ENCODE peak calls at places on chromosomes 2 and 18, in seven cellular contexts. One of them, this sample, is unnamed.

GRCh38 chr2:20221939-20222768 is 2.8 kb downstream of the SDC1 start:
- DNase-seq in fibroblast of lung: no peak
- DNase-seq in astrocyte: no peak
- DNase-seq in neural progenitor cell: no peak
- DNase-seq in GM23248: no peak
- DNase-seq in mammary epithelial cell: peak
- DNase-seq in endothelial cell of umbilical vein: no peak
- DNase-seq in this sample: peak

GRCh38 chr2:601806-602455 is 75.3 kb downstream of the TMEM18 start:
- DNase-seq in GM23248: no peak
- DNase-seq in fibroblast of lung: no peak
- DNase-seq in mammary epithelial cell: no peak
- DNase-seq in astrocyte: no peak
- DNase-seq in neural progenitor cell: no peak
- DNase-seq in endothelial cell of umbilical vein: no peak
- DNase-seq in this sample: no peak

GRCh38 chr2:188189356-188189755 is 102.3 kb upstream of the GULP1 start:
- DNase-seq in fibroblast of lung: no peak
- DNase-seq in mammary epithelial cell: peak
- DNase-seq in GM23248: peak
- DNase-seq in neural progenitor cell: no peak
- DNase-seq in astrocyte: peak
- DNase-seq in endothelial cell of umbilical vein: no peak
- DNase-seq in this sample: peak

GRCh38 chr2:78417355-78417754 is 608.1 kb upstream of the REG3G start:
- DNase-seq in astrocyte: no peak
- DNase-seq in fibroblast of lung: no peak
- DNase-seq in neural progenitor cell: no peak
- DNase-seq in endothelial cell of umbilical vein: no peak
- DNase-seq in GM23248: no peak
- DNase-seq in mammary epithelial cell: no peak
- DNase-seq in this sample: no peak

GRCh38 chr2:46277470-46278190 is 19.6 kb upstream of the EPAS1 start:
- DNase-seq in fibroblast of lung: no peak
- DNase-seq in astrocyte: no peak
- DNase-seq in mammary epithelial cell: peak
- DNase-seq in GM23248: peak
- DNase-seq in endothelial cell of umbilical vein: peak
- DNase-seq in neural progenitor cell: no peak
- DNase-seq in this sample: peak

GRCh38 chr18:26992920-26993319 is 127.4 kb upstream of the AQP4 start:
- DNase-seq in GM23248: no peak
- DNase-seq in astrocyte: no peak
- DNase-seq in endothelial cell of umbilical vein: no peak
- DNase-seq in mammary epithelial cell: no peak
- DNase-seq in neural progenitor cell: no peak
- DNase-seq in fibroblast of lung: no peak
- DNase-seq in this sample: no peak

GRCh38 chr2:56687169-56687568 is 503.4 kb downstream of the CCDC85A start:
- DNase-seq in astrocyte: peak
- DNase-seq in mammary epithelial cell: peak
- DNase-seq in fibroblast of lung: no peak
- DNase-seq in GM23248: no peak
- DNase-seq in neural progenitor cell: no peak
- DNase-seq in endothelial cell of umbilical vein: peak
- DNase-seq in this sample: peak

GRCh38 chr2:157256621-157257020 is 884 bp upstream of the GALNT5 start:
- DNase-seq in neural progenitor cell: no peak
- DNase-seq in astrocyte: peak
- DNase-seq in fibroblast of lung: peak
- DNase-seq in GM23248: peak
- DNase-seq in mammary epithelial cell: peak
- DNase-seq in endothelial cell of umbilical vein: no peak
- DNase-seq in this sample: no peak

GRCh38 chr2:177616066-177616465 is 223.5 kb downstream of the AGPS start:
- DNase-seq in astrocyte: no peak
- DNase-seq in GM23248: no peak
- DNase-seq in fibroblast of lung: no peak
- DNase-seq in endothelial cell of umbilical vein: no peak
- DNase-seq in mammary epithelial cell: no peak
- DNase-seq in neural progenitor cell: no peak
- DNase-seq in this sample: no peak

GRCh38 chr2:231395188-231396057 is at the start of gene B3GNT7:
- DNase-seq in mammary epithelial cell: no peak
- DNase-seq in fibroblast of lung: no peak
- DNase-seq in GM23248: no peak
- DNase-seq in endothelial cell of umbilical vein: no peak
- DNase-seq in astrocyte: no peak
- DNase-seq in neural progenitor cell: peak
- DNase-seq in this sample: no peak

GRCh38 chr2:27897755-27898154 is 7.2 kb downstream of the BABAM2 start:
- DNase-seq in mammary epithelial cell: no peak
- DNase-seq in neural progenitor cell: no peak
- DNase-seq in fibroblast of lung: no peak
- DNase-seq in astrocyte: no peak
- DNase-seq in GM23248: no peak
- DNase-seq in endothelial cell of umbilical vein: no peak
- DNase-seq in this sample: no peak

GRCh38 chr18:3758531-3758930 is 308.6 kb downstream of the TGIF1 start:
- DNase-seq in fibroblast of lung: peak
- DNase-seq in GM23248: peak
- DNase-seq in astrocyte: peak
- DNase-seq in mammary epithelial cell: peak
- DNase-seq in endothelial cell of umbilical vein: peak
- DNase-seq in neural progenitor cell: no peak
- DNase-seq in this sample: peak

GRCh38 chr2:73283545-73284295 is 558 bp downstream of the FBXO41 start:
- DNase-seq in astrocyte: no peak
- DNase-seq in mammary epithelial cell: no peak
- DNase-seq in endothelial cell of umbilical vein: no peak
- DNase-seq in neural progenitor cell: peak
- DNase-seq in GM23248: no peak
- DNase-seq in fibroblast of lung: no peak
- DNase-seq in this sample: no peak

GRCh38 chr2:235803028-235803427 is 309.2 kb downstream of the AGAP1 start:
- DNase-seq in fibroblast of lung: peak
- DNase-seq in endothelial cell of umbilical vein: peak
- DNase-seq in neural progenitor cell: no peak
- DNase-seq in GM23248: peak
- DNase-seq in astrocyte: peak
- DNase-seq in mammary epithelial cell: no peak
- DNase-seq in this sample: no peak

GRCh38 chr18:48333563-48333962 is 75.6 kb downstream of the ZBTB7C start:
- DNase-seq in GM23248: no peak
- DNase-seq in mammary epithelial cell: no peak
- DNase-seq in neural progenitor cell: peak
- DNase-seq in astrocyte: no peak
- DNase-seq in endothelial cell of umbilical vein: no peak
- DNase-seq in fibroblast of lung: no peak
- DNase-seq in this sample: no peak

GRCh38 chr2:203594541-203594940 is 59.4 kb upstream of the RAPH1 start:
- DNase-seq in GM23248: peak
- DNase-seq in neural progenitor cell: no peak
- DNase-seq in astrocyte: peak
- DNase-seq in endothelial cell of umbilical vein: no peak
- DNase-seq in mammary epithelial cell: peak
- DNase-seq in fibroblast of lung: peak
- DNase-seq in this sample: peak

GRCh38 chr2:237486819-237487448 is at the start of gene MLPH:
- DNase-seq in mammary epithelial cell: peak
- DNase-seq in neural progenitor cell: peak
- DNase-seq in astrocyte: peak
- DNase-seq in fibroblast of lung: peak
- DNase-seq in GM23248: peak
- DNase-seq in endothelial cell of umbilical vein: no peak
- DNase-seq in this sample: peak
- TF ChIP-seq EZH2 in mammary epithelial cell: no peak
- TF ChIP-seq EZH2 in neural progenitor cell: peak
- TF ChIP-seq EZH2 in astrocyte: no peak
- TF ChIP-seq EZH2 in fibroblast of lung: no peak
- TF ChIP-seq EZH2 in GM23248: no peak
- TF ChIP-seq EZH2 in endothelial cell of umbilical vein: peak
- TF ChIP-seq EZH2 in this sample: no peak

DNA sequence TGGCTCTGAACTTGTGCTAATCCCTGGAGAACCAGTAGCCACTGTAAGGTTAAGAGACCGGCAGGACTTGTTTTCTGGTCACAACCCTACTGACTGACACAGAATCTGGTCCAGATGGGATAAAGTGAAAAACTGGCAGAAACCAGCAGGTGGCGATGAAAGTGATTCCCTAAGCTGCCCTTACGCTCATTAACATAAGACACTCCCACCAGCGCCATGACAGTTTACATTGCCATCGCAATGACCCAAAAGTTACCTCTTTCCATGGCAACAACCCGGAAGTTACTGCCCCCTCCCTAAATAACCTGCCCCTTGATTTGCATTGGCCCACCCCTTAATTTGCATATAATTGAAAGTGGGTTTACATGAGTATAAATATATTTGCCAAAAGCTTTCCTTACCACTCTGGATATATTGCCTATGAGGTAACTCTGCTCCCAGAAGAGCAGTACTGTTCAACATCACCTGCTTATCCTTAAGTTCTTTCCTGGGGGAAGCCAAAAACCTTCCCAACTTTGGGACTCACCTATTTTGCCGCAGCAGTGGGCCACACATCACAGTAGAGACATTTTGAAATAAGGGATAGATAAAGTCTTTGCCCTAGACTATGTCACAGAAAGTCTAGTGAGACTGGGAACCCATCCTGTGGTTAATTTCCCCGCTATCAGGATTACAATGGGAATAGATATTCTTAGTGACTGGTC is 35.8 kb upstream of the AFF3 start:
- DNase-seq in astrocyte: peak
- DNase-seq in neural progenitor cell: peak
- DNase-seq in endothelial cell of umbilical vein: peak
- DNase-seq in fibroblast of lung: peak
- DNase-seq in GM23248: peak
- DNase-seq in mammary epithelial cell: peak
- DNase-seq in this sample: peak
- H3K4me3 ChIP-seq in astrocyte: no peak
- H3K4me3 ChIP-seq in neural progenitor cell: no peak
- H3K4me3 ChIP-seq in endothelial cell of umbilical vein: no peak
- H3K4me3 ChIP-seq in fibroblast of lung: no peak
- H3K4me3 ChIP-seq in GM23248: no peak
- H3K4me3 ChIP-seq in mammary epithelial cell: no peak
- H3K4me3 ChIP-seq in this sample: no peak

GRCh38 chr2:44949329-44950151 is 8.0 kb downstream of the SIX3 start:
- DNase-seq in GM23248: peak
- DNase-seq in fibroblast of lung: peak
- DNase-seq in astrocyte: peak
- DNase-seq in mammary epithelial cell: no peak
- DNase-seq in neural progenitor cell: peak
- DNase-seq in endothelial cell of umbilical vein: no peak
- DNase-seq in this sample: no peak
- TF ChIP-seq EZH2 in GM23248: no peak
- TF ChIP-seq EZH2 in fibroblast of lung: no peak
- TF ChIP-seq EZH2 in astrocyte: no peak
- TF ChIP-seq EZH2 in mammary epithelial cell: no peak
- TF ChIP-seq EZH2 in neural progenitor cell: no peak
- TF ChIP-seq EZH2 in endothelial cell of umbilical vein: peak
- TF ChIP-seq EZH2 in this sample: no peak

DNA sequence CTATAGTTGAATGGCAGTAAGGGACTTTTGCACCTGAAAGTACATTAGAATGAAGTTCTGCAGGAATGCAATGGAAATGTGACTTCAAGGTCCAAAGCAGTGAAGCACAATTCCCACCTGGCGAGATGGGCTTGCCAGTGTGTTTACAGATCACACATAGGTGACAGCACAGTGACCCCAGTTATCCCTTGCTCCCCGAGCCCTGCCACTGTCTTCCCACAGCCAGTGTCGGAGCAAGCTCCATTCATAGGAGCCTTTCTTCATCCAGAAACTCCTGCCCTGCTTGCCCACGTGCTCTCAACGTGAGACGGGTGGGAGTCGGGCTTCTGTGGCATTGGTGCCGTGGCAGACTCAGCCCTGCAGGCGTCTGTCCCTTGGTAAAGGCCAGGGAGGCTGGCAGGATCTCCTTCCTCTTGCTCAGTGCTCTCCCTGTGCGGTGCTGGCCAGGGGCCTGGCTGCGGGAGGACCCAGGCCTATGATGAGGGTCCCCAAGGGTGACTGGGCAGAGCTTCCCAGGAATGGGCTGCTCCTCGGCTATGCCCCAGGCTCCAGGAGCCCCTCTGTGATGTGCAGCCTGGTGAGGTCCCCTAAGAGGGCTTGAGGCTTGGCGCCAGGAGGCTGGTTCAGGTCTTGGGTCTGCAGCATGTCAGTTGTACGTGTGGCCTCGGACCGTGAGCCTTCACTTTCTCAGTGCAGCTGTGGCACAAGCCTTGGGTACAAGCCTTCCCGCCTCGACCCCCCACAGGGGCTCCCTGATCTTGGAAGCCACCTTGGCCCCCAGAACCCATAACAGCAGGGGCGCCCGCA is 40.2 kb downstream of the SNED1 start:
- DNase-seq in astrocyte: no peak
- DNase-seq in neural progenitor cell: no peak
- DNase-seq in GM23248: no peak
- DNase-seq in mammary epithelial cell: no peak
- DNase-seq in endothelial cell of umbilical vein: no peak
- DNase-seq in fibroblast of lung: no peak
- DNase-seq in this sample: no peak
- H3K4me3 ChIP-seq in astrocyte: no peak
- H3K4me3 ChIP-seq in neural progenitor cell: no peak
- H3K4me3 ChIP-seq in GM23248: no peak
- H3K4me3 ChIP-seq in mammary epithelial cell: no peak
- H3K4me3 ChIP-seq in endothelial cell of umbilical vein: no peak
- H3K4me3 ChIP-seq in fibroblast of lung: no peak
- H3K4me3 ChIP-seq in this sample: no peak

DNA sequence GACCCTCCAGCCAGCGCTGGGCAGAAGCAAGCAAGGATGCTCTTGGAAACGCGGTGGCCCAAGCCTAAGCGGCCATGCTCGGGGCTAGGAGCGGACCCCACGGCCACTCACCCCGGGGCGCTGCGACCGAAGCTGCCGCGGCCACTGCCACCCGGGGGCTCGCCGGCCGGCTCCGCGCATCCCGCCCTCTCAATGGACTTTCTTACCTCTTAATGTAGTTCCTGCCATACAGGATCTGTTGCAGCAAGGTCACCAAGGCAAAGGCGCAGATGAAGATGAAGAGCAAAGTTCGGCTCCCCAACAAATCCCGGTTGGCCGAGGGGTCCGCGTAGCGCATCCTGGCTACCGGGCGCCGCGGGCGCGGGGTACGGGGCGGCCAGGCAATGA is 688 bp downstream of the ST8SIA5 start:
- DNase-seq in neural progenitor cell: no peak
- DNase-seq in mammary epithelial cell: no peak
- DNase-seq in astrocyte: no peak
- DNase-seq in fibroblast of lung: no peak
- DNase-seq in GM23248: peak
- DNase-seq in endothelial cell of umbilical vein: no peak
- DNase-seq in this sample: no peak
- TF ChIP-seq EZH2 in neural progenitor cell: peak
- TF ChIP-seq EZH2 in mammary epithelial cell: peak
- TF ChIP-seq EZH2 in astrocyte: no peak
- TF ChIP-seq EZH2 in fibroblast of lung: peak
- TF ChIP-seq EZH2 in GM23248: peak
- TF ChIP-seq EZH2 in endothelial cell of umbilical vein: peak
- TF ChIP-seq EZH2 in this sample: no peak

DNA sequence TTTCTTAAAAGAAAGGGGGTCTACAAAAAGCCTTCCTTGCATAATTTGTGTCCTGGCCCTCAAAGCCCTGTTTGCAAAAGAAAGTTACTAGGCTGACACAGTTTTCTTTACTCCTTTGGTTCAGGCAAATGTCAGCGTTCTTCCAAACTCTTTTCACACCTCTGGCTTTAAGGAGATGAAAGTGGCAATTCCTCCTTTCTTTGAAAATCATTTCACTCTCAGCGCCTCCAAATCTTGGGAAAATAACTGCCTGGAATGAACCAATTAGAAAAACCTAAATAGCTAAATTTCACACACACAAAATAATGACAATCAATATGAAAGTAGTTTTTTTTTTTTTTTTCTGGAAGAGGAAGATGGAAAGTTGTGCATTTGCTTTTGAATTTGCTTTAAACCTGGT is 1.6 kb downstream of the MEIS1 start:
- DNase-seq in endothelial cell of umbilical vein: no peak
- DNase-seq in mammary epithelial cell: no peak
- DNase-seq in neural progenitor cell: no peak
- DNase-seq in astrocyte: no peak
- DNase-seq in GM23248: peak
- DNase-seq in fibroblast of lung: no peak
- DNase-seq in this sample: no peak
- H3K4me3 ChIP-seq in endothelial cell of umbilical vein: peak
- H3K4me3 ChIP-seq in mammary epithelial cell: peak
- H3K4me3 ChIP-seq in neural progenitor cell: peak
- H3K4me3 ChIP-seq in astrocyte: peak
- H3K4me3 ChIP-seq in GM23248: peak
- H3K4me3 ChIP-seq in fibroblast of lung: peak
- H3K4me3 ChIP-seq in this sample: peak

This sample was measured in PC-3.